ENCODE peak calls at places on chromosomes 3 and 15, in seven cellular contexts. R is endodermal cell, J is AG10803, W is endothelial cell of umbilical vein, H is fibroblast of mammary gland, B is cardiac fibroblast, T is pancreas. A is an unnamed sample.

GRCh38 chr3:71006810-71007785 is 576.4 kb downstream of the FOXP1 start:
- DNase-seq in J (peak; percentile 29), H (peak; percentile 52), T (no peak), B (peak; percentile 51), R (peak; percentile 62), W (peak; percentile 75), A (no peak)

GRCh38 chr15:68431037-68431791 is 749 bp downstream of the ITGA11 start:
- DNase-seq in W (no peak), H (no peak), R (peak; percentile 78), J (no peak), B (peak; percentile 26), T (no peak), A (no peak)

GRCh38 chr15:56241374-56242085 is 2.1 kb downstream of the RFX7 start:
- DNase-seq in H (peak; percentile 29), W (peak; percentile 6), T (no peak), B (peak; percentile 25), J (no peak), R (no peak), A (no peak)

GRCh38 chr3:113105980-113106379 is 105.4 kb upstream of the BOC start:
- DNase-seq in W (no peak), J (peak; percentile 45), R (no peak), T (no peak), B (no peak), H (peak; percentile 10), A (no peak)

GRCh38 chr3:138786788-138787276 is 47.9 kb downstream of the PIK3CB start:
- DNase-seq in H (peak; percentile 64), W (no peak), J (peak; percentile 85), B (peak; percentile 80), R (no peak), T (no peak), A (peak; percentile 26)

GRCh38 chr3:142972092-142972753 is 8.7 kb upstream of the PAQR9 start:
- DNase-seq in B (no peak), T (no peak), H (no peak), W (no peak), R (no peak), J (no peak), A (no peak)

GRCh38 chr3:160981217-160981938 is 123.8 kb downstream of the B3GALNT1 start:
- DNase-seq in J (peak; percentile 3), B (peak; percentile 12), R (no peak), H (peak; percentile 23), T (no peak), W (no peak), A (peak; percentile 9)

GRCh38 chr3:43077708-43078107 is 28.2 kb downstream of the POMGNT2 start:
- DNase-seq in H (no peak), T (no peak), W (no peak), R (no peak), B (no peak), J (no peak), A (no peak)

GRCh38 chr15:42734076-42734672 is 2.8 kb downstream of the CDAN1 start:
- DNase-seq in T (no peak), J (no peak), R (no peak), W (no peak), H (no peak), B (no peak), A (no peak)

GRCh38 chr15:61422773-61423172 is 193.7 kb upstream of the RORA start:
- DNase-seq in B (no peak), J (no peak), T (no peak), R (no peak), H (no peak), W (no peak), A (no peak)

GRCh38 chr15:77186518-77187095 is 115.7 kb upstream of the TSPAN3 start:
- DNase-seq in J (peak; percentile 35), H (peak; percentile 49), R (no peak), W (peak; percentile 66), T (no peak), B (peak; percentile 68), A (peak; percentile 27)

GRCh38 chr3:105829879-105830622 is 38.8 kb downstream of the CBLB start:
- DNase-seq in J (peak; percentile 21), R (no peak), H (peak; percentile 77), W (peak; percentile 84), B (peak; percentile 62), T (no peak), A (no peak)

GRCh38 chr3:171354706-171355582 is 105.3 kb downstream of the TNIK start:
- DNase-seq in H (peak; percentile 54), T (no peak), W (no peak), R (no peak), J (no peak), B (no peak), A (no peak)

GRCh38 chr3:119305271-119305670 is 11.1 kb downstream of the ARHGAP31 start:
- DNase-seq in B (peak; percentile 52), H (peak; percentile 38), W (peak; percentile 85), J (peak; percentile 88), R (peak; percentile 4), T (no peak), A (no peak)

GRCh38 chr15:68186671-68187397 is 18.3 kb downstream of the CALML4 start:
- DNase-seq in J (peak; percentile 82), H (peak; percentile 87), B (peak; percentile 78), R (no peak), W (no peak), T (no peak), A (peak; percentile 43)

GRCh38 chr15:101051291-101052030 is 132.3 kb downstream of the LRRK1 start:
- DNase-seq in H (no peak), W (no peak), J (no peak), B (no peak), R (peak; percentile 34), T (no peak), A (no peak)

GRCh38 chr3:27675287-27675686 is 46.8 kb downstream of the EOMES start:
- DNase-seq in T (no peak), H (peak; percentile 92), J (peak; percentile 67), R (no peak), W (peak; percentile 66), B (peak; percentile 96), A (peak; percentile 69)

GRCh38 chr3:188672840-188673239 is 498.9 kb upstream of the TPRG1 start:
- DNase-seq in T (no peak), H (no peak), J (no peak), W (no peak), B (no peak), R (no peak), A (no peak)

GRCh38 chr15:80796424-80796823 is 17.3 kb downstream of the CEMIP start:
- DNase-seq in R (no peak), B (no peak), T (no peak), H (no peak), W (no peak), J (no peak), A (no peak)

DNA sequence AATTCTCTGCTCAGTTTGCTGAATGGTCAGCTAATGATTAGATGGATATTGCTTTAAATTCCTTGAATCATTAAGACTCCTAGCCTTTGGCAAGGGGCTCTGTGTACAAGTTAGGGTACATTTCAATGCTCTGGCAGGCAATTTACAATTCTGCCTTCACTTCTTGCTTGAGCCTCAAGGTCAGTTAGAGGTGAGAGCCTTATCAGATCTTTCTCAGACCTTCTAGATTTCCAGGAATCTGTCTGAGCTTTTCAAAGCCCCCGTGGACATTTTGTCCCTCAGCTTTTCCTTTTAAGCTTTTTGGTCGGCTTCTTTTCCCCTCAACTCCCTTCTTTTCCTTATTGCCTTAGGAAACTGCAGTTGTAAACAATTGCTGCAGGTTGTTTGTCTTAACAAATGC is 34.7 kb downstream of the TGM4 start:
- DNase-seq in J (no peak), B (no peak), W (no peak), T (no peak), R (no peak), H (no peak), A (no peak)
- H3K4me3 ChIP-seq in J (no peak overlapping the region), B (no peak overlapping the region), W (no peak overlapping the region), T (no peak overlapping the region), R (no peak overlapping the region), H (no peak overlapping the region), A (no peak overlapping the region)

DNA sequence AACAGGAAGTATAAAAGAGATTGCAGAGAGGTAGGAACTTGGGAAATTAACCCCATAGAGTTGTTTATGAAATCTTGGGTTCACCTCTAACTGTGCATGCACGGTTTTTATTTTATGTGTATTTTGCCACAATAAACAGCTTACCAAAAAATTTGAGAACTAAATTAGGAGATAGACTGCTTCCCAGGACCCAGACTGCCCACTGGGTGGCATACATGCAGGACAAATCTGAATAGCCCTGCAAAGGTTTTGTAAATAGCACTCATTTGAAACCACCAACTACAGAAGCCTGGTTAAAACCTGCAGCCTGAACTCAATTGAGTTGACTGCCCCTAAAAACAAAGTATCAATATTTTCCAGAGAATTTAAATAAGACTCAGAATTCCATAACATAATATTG is 96.4 kb upstream of the SLCO2A1 start:
- DNase-seq in T (no peak), R (no peak), J (no peak), W (peak; percentile 16), H (peak; percentile 8), B (peak; percentile 16), A (no peak)
- TF ChIP-seq CTCF in T (no peak), R (peak; percentile 57), J (peak; percentile 25), W (peak; percentile 8), H (peak; percentile 35), B (peak; percentile 42), A (no peak)

GRCh38 chr3:127675651-127676391 is 3.1 kb downstream of the ABTB1 start:
- DNase-seq in R (peak; percentile 43), T (peak; percentile 30), J (no peak), H (no peak), B (no peak), W (no peak), A (no peak)
- H3K4me3 ChIP-seq in R (no peak overlapping the region), T (no peak overlapping the region), J (no peak overlapping the region), H (no peak overlapping the region), B (no peak overlapping the region), W (no peak overlapping the region), A (no peak overlapping the region)

GRCh38 chr15:33009603-33010002 is 184.9 kb downstream of the FMN1 start:
- DNase-seq in W (no peak), R (no peak), T (no peak), J (no peak), B (no peak), H (no peak), A (no peak)

GRCh38 chr15:33008284-33009011 is 186.1 kb downstream of the FMN1 start:
- DNase-seq in H (peak; percentile 67), T (no peak), J (peak; percentile 92), R (no peak), W (no peak), B (peak; percentile 86), A (peak; percentile 89)

GRCh38 chr15:33005582-33005981 is 188.9 kb downstream of the FMN1 start:
- DNase-seq in T (no peak), H (no peak), R (no peak), B (no peak), J (no peak), W (no peak), A (no peak)

GRCh38 chr15:33009026-33009425 is 185.5 kb downstream of the FMN1 start:
- DNase-seq in J (no peak), R (no peak), H (no peak), W (no peak), T (no peak), B (no peak), A (no peak)

DNA sequence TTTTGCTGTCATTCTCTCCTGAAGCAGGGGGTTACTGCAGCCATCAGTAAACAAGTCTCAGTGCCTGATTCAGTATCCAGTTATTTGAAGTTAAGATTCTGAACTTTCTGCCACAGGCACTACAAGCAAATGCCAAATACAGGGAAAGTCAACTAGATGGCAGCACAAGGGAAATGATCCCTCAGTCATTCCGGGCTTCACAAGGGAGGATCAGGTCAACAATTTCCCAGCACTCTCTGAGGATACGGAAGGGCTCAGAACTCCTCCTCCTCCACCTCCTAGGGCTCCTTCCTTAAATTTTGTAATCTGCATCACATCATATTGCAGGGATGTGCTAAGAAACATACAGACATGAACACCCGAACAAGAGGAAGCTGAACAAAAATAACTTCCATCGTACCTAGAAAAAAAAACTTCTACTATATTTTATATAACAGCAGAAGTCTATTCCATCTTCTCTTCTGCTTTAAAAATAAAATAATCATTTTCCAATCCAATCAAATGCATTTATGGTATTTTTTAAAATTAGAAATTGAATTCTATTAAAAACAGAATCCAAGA is 187.1 kb downstream of the FMN1 start:
- DNase-seq in B (peak; percentile 59), W (peak; percentile 28), H (peak; percentile 67), J (peak; percentile 68), T (no peak), R (peak; percentile 62), A (no peak)
- TF ChIP-seq CTCF in B (peak; percentile 21), W (peak; percentile 14), H (peak; percentile 46), J (peak; percentile 52), T (no peak), R (peak; percentile 68), A (peak; percentile 40)

A was measured in astrocyte of the cerebellum.